ENCODE peak calls at places on chromosome 4, in eight cellular contexts. R is fibroblast of lung, Z is upper lobe of right lung, S is small intestine, Q is endothelial cell of umbilical vein, F is tibial nerve, O is mesenchymal stem cell, D is A673. B is an unnamed sample. For H3K4me1, the result is how much of the 10 kb centered on the place peaks cover.

GRCh38 chr4:76074468-76074867 is at the start of gene ART3:
- DNase-seq in D (no peak), F (no peak), Z (no peak), R (no peak), S (no peak), O (peak), Q (no peak), B (no peak)

GRCh38 chr4:106344324-106344970 is 24.1 kb downstream of the GIMD1 start:
- DNase-seq in F (no peak), O (peak), Q (no peak), S (no peak), R (peak), Z (no peak), D (peak), B (no peak)

GRCh38 chr4:24778427-24779225 is 16.7 kb upstream of the SOD3 start:
- DNase-seq in D (peak), F (peak), R (peak), O (peak), Z (no peak), S (no peak), Q (no peak), B (peak)

GRCh38 chr4:8666581-8666980 is 74.0 kb downstream of the CPZ start:
- DNase-seq in R (no peak), F (no peak), S (no peak), Z (peak), Q (no peak), O (no peak), D (no peak), B (no peak)

GRCh38 chr4:176150283-176150682 is 45.1 kb downstream of the SPATA4 start:
- DNase-seq in R (peak), Z (no peak), D (peak), Q (peak), F (no peak), O (peak), S (peak), B (peak)

GRCh38 chr4:156347412-156348075 is 393.9 kb upstream of the CTSO start:
- DNase-seq in Z (no peak), S (peak), F (no peak), D (no peak), R (peak), O (peak), Q (no peak), B (peak)

GRCh38 chr4:145066063-145066501 is 31.9 kb downstream of the ANAPC10 start:
- DNase-seq in O (peak), Q (peak), D (peak), F (no peak), S (peak), Z (no peak), R (no peak), B (peak)

GRCh38 chr4:37453004-37453360 is 208.4 kb downstream of the NWD2 start:
- DNase-seq in R (peak), S (peak), Q (peak), D (peak), Z (no peak), F (no peak), O (peak), B (peak)

GRCh38 chr4:128606173-128606572 is 203.3 kb upstream of the JADE1 start:
- DNase-seq in D (no peak), S (no peak), Z (no peak), Q (peak), R (peak), O (peak), F (no peak), B (no peak)

GRCh38 chr4:156255205-156255604 is 301.5 kb upstream of the CTSO start:
- DNase-seq in S (no peak), D (no peak), Z (no peak), Q (no peak), F (no peak), R (no peak), O (peak), B (no peak)

GRCh38 chr4:140740422-140740821 is 15.8 kb downstream of the TBC1D9 start:
- DNase-seq in Q (peak), D (no peak), F (no peak), Z (no peak), S (no peak), O (peak), R (no peak), B (no peak)

GRCh38 chr4:87103691-87104187 is 116.7 kb downstream of the KLHL8 start:
- DNase-seq in D (peak), O (peak), S (peak), Z (no peak), Q (peak), F (no peak), R (peak), B (no peak)

GRCh38 chr4:24489870-24490269 is 94.5 kb downstream of the DHX15 start:
- DNase-seq in S (no peak), R (peak), F (no peak), Q (no peak), D (no peak), Z (no peak), O (peak), B (peak)

GRCh38 chr4:92304636-92305035 is 870 bp downstream of the GRID2 start:
- DNase-seq in Z (no peak), D (no peak), Q (no peak), R (peak), S (no peak), O (peak), F (no peak), B (peak)

GRCh38 chr4:3196670-3197359 is 52.1 kb upstream of the MSANTD1 start:
- DNase-seq in O (no peak), Q (no peak), R (no peak), F (no peak), Z (no peak), S (no peak), D (no peak), B (no peak)
- H3K4me1 ChIP-seq in O (under half), Q (under half), R (under half), F (under half), Z (under half), S (under half), D (under half), B (under half)

GRCh38 chr4:4585012-4585670 is 43.3 kb upstream of the STX18 start:
- DNase-seq in Z (no peak), S (no peak), R (peak), F (no peak), Q (no peak), D (no peak), O (peak), B (no peak)
- H3K27ac ChIP-seq in Z (no peak), S (no peak), R (peak), F (no peak), Q (no peak), D (no peak), O (peak), B (no peak)

DNA sequence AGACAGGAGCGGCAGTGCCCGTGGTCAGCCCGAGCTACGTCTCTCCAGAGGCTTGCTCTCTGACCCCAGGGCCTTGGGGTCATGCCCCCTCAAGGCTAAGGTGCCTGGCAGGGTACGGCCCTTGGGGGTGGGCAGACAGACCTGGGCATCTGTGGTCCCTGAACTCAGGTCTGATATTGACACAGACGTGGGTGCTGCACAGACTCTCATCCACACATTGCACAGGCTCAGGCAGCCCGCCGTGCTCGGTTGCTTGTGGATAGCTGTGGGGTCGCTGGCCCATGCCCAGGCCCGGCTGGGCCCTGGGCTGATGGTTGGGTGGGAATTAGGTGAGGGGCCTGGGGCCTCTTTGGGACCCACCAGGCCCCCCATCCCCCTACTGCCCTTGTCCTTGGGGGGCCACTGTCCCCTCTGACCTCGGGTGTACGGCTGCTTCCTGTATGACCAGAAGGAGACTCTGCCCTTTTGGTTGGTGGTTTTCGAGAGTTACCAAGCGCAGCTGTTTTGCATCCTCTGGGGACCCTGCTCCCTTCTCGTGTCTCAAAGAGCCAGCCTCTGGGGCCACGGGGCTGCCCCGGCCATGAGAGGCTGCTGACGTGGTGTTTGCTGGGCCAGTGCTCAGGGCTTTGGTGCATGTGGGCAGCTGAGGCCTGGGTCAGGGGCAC is 10.1 kb downstream of the FGFRL1 start:
- DNase-seq in O (no peak), Z (no peak), R (no peak), S (no peak), F (no peak), D (no peak), Q (no peak), B (no peak)
- H3K4me1 ChIP-seq in O (under half), Z (under half), R (under half), S (under half), F (under half), D (under half), Q (under half), B (under half)

DNA sequence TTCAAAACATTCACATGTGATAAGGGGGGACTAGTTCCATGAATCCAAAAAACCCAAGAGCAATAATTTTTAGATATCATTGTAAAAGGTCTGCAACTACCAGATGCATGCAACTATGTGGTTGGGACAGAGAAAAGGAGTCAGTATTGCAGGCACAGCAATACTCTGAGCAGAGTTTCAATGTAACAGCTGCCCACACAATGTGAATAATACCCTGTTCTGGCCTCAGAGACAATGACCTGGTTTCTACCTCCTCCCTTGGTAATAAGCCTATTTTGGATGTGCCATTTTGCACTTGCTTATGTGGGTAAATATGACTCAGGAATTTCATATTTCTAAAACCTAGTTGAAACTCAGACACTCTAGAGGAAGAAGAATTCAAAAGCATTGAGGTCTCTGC is 194.8 kb upstream of the RASGEF1B start:
- DNase-seq in D (no peak), F (no peak), Z (no peak), S (no peak), R (no peak), Q (no peak), O (no peak), B (no peak)
- H3K27ac ChIP-seq in D (no peak), F (no peak), Z (no peak), S (no peak), R (no peak), Q (no peak), O (no peak), B (no peak)

GRCh38 chr4:184473515-184474260 is 662 bp downstream of the IRF2 start:
- DNase-seq in S (peak), F (no peak), Q (no peak), D (peak), R (peak), O (peak), Z (peak), B (peak)
- H3K4me1 ChIP-seq in S (under half), F (half or more), Q (under half), D (under half), R (under half), O (under half), Z (half or more), B (under half)

GRCh38 chr4:7217453-7218310 is 25.3 kb downstream of the SORCS2 start:
- DNase-seq in Q (no peak), Z (peak), D (no peak), S (no peak), F (no peak), O (no peak), R (no peak), B (peak)
- H3K27ac ChIP-seq in Q (no peak), Z (peak), D (no peak), S (no peak), F (no peak), O (no peak), R (no peak), B (no peak)

GRCh38 chr4:121256346-121256745 is 92.2 kb upstream of the TNIP3 start:
- DNase-seq in D (peak), O (peak), F (no peak), Z (no peak), S (peak), Q (peak), R (peak), B (peak)
- H3K4me1 ChIP-seq in D (under half), O (under half), F (under half), Z (under half), S (under half), Q (under half), R (under half), B (under half)

GRCh38 chr4:183504930-183505555 is at the start of gene ING2:
- DNase-seq in Q (peak), F (no peak), R (no peak), D (peak), S (peak), O (peak), Z (no peak), B (peak)
- H3K27ac ChIP-seq in Q (peak), F (peak), R (peak), D (peak), S (peak), O (peak), Z (peak), B (peak)

DNA sequence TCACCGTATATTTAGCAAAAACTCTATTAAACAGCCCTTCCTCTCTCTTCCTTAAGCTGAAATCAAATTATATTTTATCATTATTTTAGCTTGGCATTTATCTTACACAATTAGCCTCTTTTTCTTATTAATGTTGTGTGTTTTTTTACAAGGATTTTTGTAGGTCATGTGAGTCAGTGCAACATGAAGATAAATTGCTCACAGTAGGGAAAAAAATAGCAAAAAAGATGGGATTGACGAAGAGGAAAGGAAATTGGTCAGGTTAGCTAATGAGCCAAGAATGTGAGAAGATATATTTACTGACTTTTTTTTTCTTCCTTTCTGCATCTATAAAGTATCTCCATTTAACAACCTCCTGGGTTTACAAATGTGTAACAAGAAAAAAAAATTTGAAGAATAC is 2412.6 kb downstream of the ARAP2 start:
- DNase-seq in Z (no peak), O (peak), R (no peak), S (no peak), D (peak), Q (peak), F (no peak), B (no peak)
- H3K4me1 ChIP-seq in Z (under half), O (under half), R (under half), S (under half), D (under half), Q (under half), F (under half), B (under half)